ENCODE peak calls at places on chromosomes 12 and 14, in eight cellular contexts. One of them, this sample, is unnamed.

GRCh38 chr12:127429556-127429955 is 837.4 kb upstream of the TMEM132C start:
- DNase-seq in GM04503: no peak
- DNase-seq in nucleus accumbens: no peak
- DNase-seq in GM23248: no peak
- DNase-seq in AG10803: no peak
- DNase-seq in stimulated activated CD4-positive, alpha-beta T cell treated with anti-CD3 and anti-CD28 coated beads, TNF-alpha, amount 100 ng/mL, for 24 hours: no peak
- DNase-seq in MCF 10A: no peak
- DNase-seq in endodermal cell: no peak
- DNase-seq in this sample: no peak

GRCh38 chr12:116958402-116959197 is 47.9 kb downstream of the FBXW8 start:
- DNase-seq in MCF 10A: no peak
- DNase-seq in GM04503: no peak
- DNase-seq in stimulated activated CD4-positive, alpha-beta T cell treated with anti-CD3 and anti-CD28 coated beads, TNF-alpha, amount 100 ng/mL, for 24 hours: no peak
- DNase-seq in endodermal cell: peak
- DNase-seq in nucleus accumbens: no peak
- DNase-seq in GM23248: peak
- DNase-seq in AG10803: no peak
- DNase-seq in this sample: no peak

GRCh38 chr14:101833045-101833444 is 71.5 kb downstream of the PPP2R5C start:
- DNase-seq in GM04503: no peak
- DNase-seq in AG10803: no peak
- DNase-seq in nucleus accumbens: no peak
- DNase-seq in endodermal cell: no peak
- DNase-seq in stimulated activated CD4-positive, alpha-beta T cell treated with anti-CD3 and anti-CD28 coated beads, TNF-alpha, amount 100 ng/mL, for 24 hours: no peak
- DNase-seq in MCF 10A: no peak
- DNase-seq in GM23248: no peak
- DNase-seq in this sample: no peak

GRCh38 chr12:108580531-108580930 is 17.4 kb downstream of the TMEM119 start:
- DNase-seq in endodermal cell: no peak
- DNase-seq in nucleus accumbens: no peak
- DNase-seq in MCF 10A: no peak
- DNase-seq in GM04503: no peak
- DNase-seq in AG10803: no peak
- DNase-seq in stimulated activated CD4-positive, alpha-beta T cell treated with anti-CD3 and anti-CD28 coated beads, TNF-alpha, amount 100 ng/mL, for 24 hours: no peak
- DNase-seq in GM23248: no peak
- DNase-seq in this sample: no peak

GRCh38 chr14:101365329-101366158 is 195.8 kb upstream of the DIO3 start:
- DNase-seq in MCF 10A: no peak
- DNase-seq in stimulated activated CD4-positive, alpha-beta T cell treated with anti-CD3 and anti-CD28 coated beads, TNF-alpha, amount 100 ng/mL, for 24 hours: no peak
- DNase-seq in nucleus accumbens: no peak
- DNase-seq in GM04503: no peak
- DNase-seq in GM23248: no peak
- DNase-seq in AG10803: no peak
- DNase-seq in endodermal cell: peak
- DNase-seq in this sample: no peak

GRCh38 chr14:103520657-103521437 is 1.8 kb downstream of the CKB start:
- DNase-seq in MCF 10A: peak
- DNase-seq in AG10803: peak
- DNase-seq in nucleus accumbens: peak
- DNase-seq in stimulated activated CD4-positive, alpha-beta T cell treated with anti-CD3 and anti-CD28 coated beads, TNF-alpha, amount 100 ng/mL, for 24 hours: no peak
- DNase-seq in GM23248: peak
- DNase-seq in GM04503: no peak
- DNase-seq in endodermal cell: peak
- DNase-seq in this sample: peak

GRCh38 chr12:69933115-69933552 is 108.1 kb downstream of the MYRFL start:
- DNase-seq in AG10803: no peak
- DNase-seq in GM04503: no peak
- DNase-seq in GM23248: no peak
- DNase-seq in MCF 10A: no peak
- DNase-seq in nucleus accumbens: no peak
- DNase-seq in endodermal cell: peak
- DNase-seq in stimulated activated CD4-positive, alpha-beta T cell treated with anti-CD3 and anti-CD28 coated beads, TNF-alpha, amount 100 ng/mL, for 24 hours: no peak
- DNase-seq in this sample: no peak

GRCh38 chr14:80364274-80364673 is 153.0 kb upstream of the DIO2 start:
- DNase-seq in GM23248: peak
- DNase-seq in nucleus accumbens: no peak
- DNase-seq in endodermal cell: no peak
- DNase-seq in AG10803: peak
- DNase-seq in GM04503: no peak
- DNase-seq in MCF 10A: peak
- DNase-seq in stimulated activated CD4-positive, alpha-beta T cell treated with anti-CD3 and anti-CD28 coated beads, TNF-alpha, amount 100 ng/mL, for 24 hours: no peak
- DNase-seq in this sample: no peak

GRCh38 chr12:53172352-53172751 is 8.2 kb upstream of the ZNF740 start:
- DNase-seq in GM23248: peak
- DNase-seq in GM04503: no peak
- DNase-seq in nucleus accumbens: no peak
- DNase-seq in endodermal cell: peak
- DNase-seq in stimulated activated CD4-positive, alpha-beta T cell treated with anti-CD3 and anti-CD28 coated beads, TNF-alpha, amount 100 ng/mL, for 24 hours: no peak
- DNase-seq in AG10803: peak
- DNase-seq in MCF 10A: no peak
- DNase-seq in this sample: no peak

GRCh38 chr14:76955575-76956252 is 72.8 kb downstream of the IRF2BPL start:
- DNase-seq in GM23248: peak
- DNase-seq in GM04503: no peak
- DNase-seq in AG10803: peak
- DNase-seq in MCF 10A: peak
- DNase-seq in endodermal cell: peak
- DNase-seq in stimulated activated CD4-positive, alpha-beta T cell treated with anti-CD3 and anti-CD28 coated beads, TNF-alpha, amount 100 ng/mL, for 24 hours: no peak
- DNase-seq in nucleus accumbens: no peak
- DNase-seq in this sample: peak

GRCh38 chr12:8823565-8824300 is 1.3 kb downstream of the A2ML1 start:
- DNase-seq in nucleus accumbens: no peak
- DNase-seq in endodermal cell: peak
- DNase-seq in stimulated activated CD4-positive, alpha-beta T cell treated with anti-CD3 and anti-CD28 coated beads, TNF-alpha, amount 100 ng/mL, for 24 hours: no peak
- DNase-seq in MCF 10A: no peak
- DNase-seq in GM23248: peak
- DNase-seq in AG10803: peak
- DNase-seq in GM04503: no peak
- DNase-seq in this sample: no peak

GRCh38 chr12:105922670-105923102 is 216.1 kb downstream of the NUAK1 start:
- DNase-seq in AG10803: peak
- DNase-seq in endodermal cell: no peak
- DNase-seq in GM04503: peak
- DNase-seq in nucleus accumbens: no peak
- DNase-seq in MCF 10A: peak
- DNase-seq in GM23248: peak
- DNase-seq in stimulated activated CD4-positive, alpha-beta T cell treated with anti-CD3 and anti-CD28 coated beads, TNF-alpha, amount 100 ng/mL, for 24 hours: no peak
- DNase-seq in this sample: no peak

GRCh38 chr14:59422069-59422881 is 42.9 kb downstream of the GPR135 start:
- DNase-seq in AG10803: no peak
- DNase-seq in nucleus accumbens: no peak
- DNase-seq in GM23248: no peak
- DNase-seq in stimulated activated CD4-positive, alpha-beta T cell treated with anti-CD3 and anti-CD28 coated beads, TNF-alpha, amount 100 ng/mL, for 24 hours: no peak
- DNase-seq in MCF 10A: no peak
- DNase-seq in GM04503: no peak
- DNase-seq in endodermal cell: no peak
- DNase-seq in this sample: no peak

GRCh38 chr14:67734675-67735074 is 33.0 kb downstream of the RDH12 start:
- DNase-seq in nucleus accumbens: no peak
- DNase-seq in endodermal cell: peak
- DNase-seq in MCF 10A: no peak
- DNase-seq in GM04503: no peak
- DNase-seq in GM23248: peak
- DNase-seq in stimulated activated CD4-positive, alpha-beta T cell treated with anti-CD3 and anti-CD28 coated beads, TNF-alpha, amount 100 ng/mL, for 24 hours: no peak
- DNase-seq in AG10803: peak
- DNase-seq in this sample: no peak

GRCh38 chr12:52688481-52688880 is 8.3 kb upstream of the KRT1 start:
- DNase-seq in GM04503: no peak
- DNase-seq in nucleus accumbens: no peak
- DNase-seq in GM23248: no peak
- DNase-seq in stimulated activated CD4-positive, alpha-beta T cell treated with anti-CD3 and anti-CD28 coated beads, TNF-alpha, amount 100 ng/mL, for 24 hours: no peak
- DNase-seq in endodermal cell: no peak
- DNase-seq in MCF 10A: no peak
- DNase-seq in AG10803: no peak
- DNase-seq in this sample: no peak

GRCh38 chr14:76089575-76089974 is 62.1 kb upstream of the GPATCH2L start:
- DNase-seq in GM23248: no peak
- DNase-seq in stimulated activated CD4-positive, alpha-beta T cell treated with anti-CD3 and anti-CD28 coated beads, TNF-alpha, amount 100 ng/mL, for 24 hours: no peak
- DNase-seq in nucleus accumbens: no peak
- DNase-seq in GM04503: no peak
- DNase-seq in AG10803: no peak
- DNase-seq in endodermal cell: no peak
- DNase-seq in MCF 10A: no peak
- DNase-seq in this sample: no peak

GRCh38 chr14:24364841-24365240 is 3.1 kb upstream of the NFATC4 start:
- DNase-seq in GM04503: no peak
- DNase-seq in stimulated activated CD4-positive, alpha-beta T cell treated with anti-CD3 and anti-CD28 coated beads, TNF-alpha, amount 100 ng/mL, for 24 hours: no peak
- DNase-seq in endodermal cell: peak
- DNase-seq in MCF 10A: no peak
- DNase-seq in AG10803: peak
- DNase-seq in GM23248: peak
- DNase-seq in nucleus accumbens: no peak
- DNase-seq in this sample: no peak

GRCh38 chr12:60201891-60202290 is 606.1 kb downstream of the SLC16A7 start:
- DNase-seq in nucleus accumbens: no peak
- DNase-seq in GM04503: peak
- DNase-seq in GM23248: peak
- DNase-seq in AG10803: peak
- DNase-seq in endodermal cell: no peak
- DNase-seq in stimulated activated CD4-positive, alpha-beta T cell treated with anti-CD3 and anti-CD28 coated beads, TNF-alpha, amount 100 ng/mL, for 24 hours: no peak
- DNase-seq in MCF 10A: no peak
- DNase-seq in this sample: no peak

GRCh38 chr12:31874961-31875608 is 84.1 kb upstream of the RESF1 start:
- DNase-seq in nucleus accumbens: no peak
- DNase-seq in GM23248: peak
- DNase-seq in endodermal cell: peak
- DNase-seq in MCF 10A: peak
- DNase-seq in AG10803: peak
- DNase-seq in GM04503: peak
- DNase-seq in stimulated activated CD4-positive, alpha-beta T cell treated with anti-CD3 and anti-CD28 coated beads, TNF-alpha, amount 100 ng/mL, for 24 hours: peak
- DNase-seq in this sample: peak

GRCh38 chr12:2477009-2477766 is 317.6 kb upstream of the FKBP4 start:
- DNase-seq in GM04503: no peak
- DNase-seq in MCF 10A: no peak
- DNase-seq in AG10803: no peak
- DNase-seq in GM23248: peak
- DNase-seq in stimulated activated CD4-positive, alpha-beta T cell treated with anti-CD3 and anti-CD28 coated beads, TNF-alpha, amount 100 ng/mL, for 24 hours: no peak
- DNase-seq in endodermal cell: no peak
- DNase-seq in nucleus accumbens: no peak
- DNase-seq in this sample: no peak

GRCh38 chr12:93751864-93752610 is 74.9 kb downstream of the CRADD start:
- DNase-seq in AG10803: peak
- DNase-seq in stimulated activated CD4-positive, alpha-beta T cell treated with anti-CD3 and anti-CD28 coated beads, TNF-alpha, amount 100 ng/mL, for 24 hours: no peak
- DNase-seq in endodermal cell: no peak
- DNase-seq in GM23248: peak
- DNase-seq in GM04503: peak
- DNase-seq in nucleus accumbens: no peak
- DNase-seq in MCF 10A: no peak
- DNase-seq in this sample: no peak

This sample was measured in activated T-helper 9 cell treated with anti-CD3 and anti-CD28 coated beads, Interleukin-2, amount 50 U/mL, for 16 hours.